ENCODE peak calls at places on chromosomes 2 and 18, in ten cellular contexts. Q is PC-9, E is endothelial cell, Z is GM13977, W is astrocyte of the spinal cord, K is pancreas, R is esophagus squamous epithelium, B is AG09319, C is cardiac fibroblast, J is stomach. U is an unnamed sample.

GRCh38 chr2:240123821-240124650 is 12.1 kb downstream of the COPS9 start:
- DNase-seq in Q (no peak), E (no peak), Z (no peak), W (no peak), K (no peak), R (no peak), B (no peak), C (no peak), J (peak), U (no peak)

GRCh38 chr2:237652181-237652580 is 24.8 kb downstream of the LRRFIP1 start:
- DNase-seq in Q (no peak), E (no peak), Z (no peak), W (no peak), K (no peak), R (no peak), B (no peak), C (no peak), J (no peak), U (no peak)

GRCh38 chr2:191629001-191629453 is 48.9 kb upstream of the NABP1 start:
- DNase-seq in Q (no peak), E (no peak), Z (no peak), W (no peak), K (no peak), R (no peak), B (no peak), C (no peak), J (no peak), U (no peak)

GRCh38 chr2:85735691-85736090 is 18.1 kb upstream of the ATOH8 start:
- DNase-seq in Q (no peak), E (no peak), Z (no peak), W (no peak), K (no peak), R (no peak), B (no peak), C (no peak), J (no peak), U (no peak)

GRCh38 chr2:29166237-29166630 is 51.0 kb downstream of the CLIP4 start:
- DNase-seq in Q (no peak), E (no peak), Z (no peak), W (no peak), K (no peak), R (no peak), B (no peak), C (peak), J (no peak), U (no peak)

GRCh38 chr2:132651115-132652099 is 18.6 kb downstream of the LYPD1 start:
- DNase-seq in Q (no peak), E (peak), Z (no peak), W (peak), K (no peak), R (no peak), B (no peak), C (peak), J (no peak), U (peak)

GRCh38 chr2:66433945-66434678 is 813 bp upstream of the MEIS1 start:
- DNase-seq in Q (peak), E (peak), Z (no peak), W (peak), K (peak), R (no peak), B (peak), C (peak), J (peak), U (peak)

GRCh38 chr18:79818036-79818435 is 20.3 kb downstream of the KCNG2 start:
- DNase-seq in Q (no peak), E (no peak), Z (no peak), W (no peak), K (no peak), R (no peak), B (no peak), C (peak), J (no peak), U (no peak)

GRCh38 chr2:71777946-71778345 is 324.6 kb downstream of the DYSF start:
- DNase-seq in Q (no peak), E (no peak), Z (no peak), W (no peak), K (no peak), R (no peak), B (no peak), C (no peak), J (no peak), U (no peak)

GRCh38 chr2:104848526-104848925 is 5.4 kb upstream of the POU3F3 start:
- DNase-seq in Q (no peak), E (no peak), Z (peak), W (peak), K (no peak), R (no peak), B (no peak), C (no peak), J (no peak), U (peak)

GRCh38 chr2:221205103-221205502 is 367.0 kb downstream of the EPHA4 start:
- DNase-seq in Q (no peak), E (no peak), Z (no peak), W (no peak), K (no peak), R (no peak), B (no peak), C (no peak), J (no peak), U (no peak)

GRCh38 chr2:214126135-214126534 is 284.7 kb upstream of the VWC2L start:
- DNase-seq in Q (no peak), E (no peak), Z (no peak), W (peak), K (no peak), R (no peak), B (no peak), C (peak), J (no peak), U (no peak)

GRCh38 chr2:203396667-203397066 is 68.5 kb downstream of the ABI2 start:
- DNase-seq in Q (no peak), E (no peak), Z (no peak), W (no peak), K (no peak), R (no peak), B (no peak), C (no peak), J (no peak), U (no peak)

GRCh38 chr2:47344890-47345583 is 57.9 kb upstream of the MSH2 start:
- DNase-seq in Q (peak), E (peak), Z (no peak), W (peak), K (peak), R (no peak), B (no peak), C (peak), J (peak), U (no peak)

GRCh38 chr18:77762632-77763031 is 513.0 kb downstream of the GALR1 start:
- DNase-seq in Q (no peak), E (no peak), Z (no peak), W (no peak), K (no peak), R (no peak), B (no peak), C (no peak), J (no peak), U (no peak)

GRCh38 chr2:66461751-66462150 is 26.8 kb downstream of the MEIS1 start:
- DNase-seq in Q (no peak), E (no peak), Z (no peak), W (no peak), K (no peak), R (no peak), B (no peak), C (no peak), J (no peak), U (no peak)

GRCh38 chr2:186852508-186852907 is 3.5 kb upstream of the ZSWIM2 start:
- DNase-seq in Q (no peak), E (no peak), Z (no peak), W (no peak), K (no peak), R (no peak), B (no peak), C (no peak), J (no peak), U (no peak)

GRCh38 chr2:13821255-13821880 is 811.1 kb upstream of the LRATD1 start:
- DNase-seq in Q (no peak), E (no peak), Z (no peak), W (peak), K (no peak), R (no peak), B (no peak), C (peak), J (no peak), U (no peak)

GRCh38 chr2:120647487-120647886 is 88.2 kb upstream of the GLI2 start:
- DNase-seq in Q (peak), E (no peak), Z (no peak), W (peak), K (no peak), R (no peak), B (no peak), C (peak), J (no peak), U (no peak)

GRCh38 chr2:157336137-157336721 is 10.6 kb upstream of the ERMN start:
- DNase-seq in Q (no peak), E (peak), Z (peak), W (peak), K (peak), R (no peak), B (no peak), C (peak), J (peak), U (peak)

GRCh38 chr18:67599277-67599676 is 82.8 kb upstream of the DSEL start:
- DNase-seq in Q (no peak), E (no peak), Z (no peak), W (peak), K (no peak), R (no peak), B (no peak), C (peak), J (no peak), U (no peak)

GRCh38 chr2:18749912-18750526 is 160.7 kb upstream of the NT5C1B start:
- DNase-seq in Q (peak), E (peak), Z (peak), W (peak), K (peak), R (no peak), B (no peak), C (peak), J (peak), U (peak)

GRCh38 chr2:88638743-88639142 is 11.5 kb upstream of the EIF2AK3 start:
- DNase-seq in Q (peak), E (no peak), Z (no peak), W (no peak), K (no peak), R (no peak), B (no peak), C (peak), J (no peak), U (no peak)

GRCh38 chr2:6412533-6413085 is 453.1 kb downstream of the CMPK2 start:
- DNase-seq in Q (no peak), E (no peak), Z (no peak), W (peak), K (no peak), R (no peak), B (no peak), C (no peak), J (no peak), U (no peak)

GRCh38 chr2:189580267-189580661 is 322 bp downstream of the SLC40A1 start:
- DNase-seq in Q (peak), E (peak), Z (peak), W (no peak), K (peak), R (no peak), B (no peak), C (no peak), J (peak), U (no peak)

GRCh38 chr2:230661072-230661957 is 51.3 kb upstream of the CAB39 start:
- DNase-seq in Q (no peak), E (no peak), Z (no peak), W (no peak), K (no peak), R (no peak), B (no peak), C (no peak), J (no peak), U (peak)

GRCh38 chr2:152421521-152422367 is 86.8 kb downstream of the FMNL2 start:
- DNase-seq in Q (peak), E (no peak), Z (no peak), W (peak), K (peak), R (no peak), B (peak), C (peak), J (peak), U (peak)

GRCh38 chr2:128381001-128381938 is 62.6 kb upstream of the HS6ST1 start:
- DNase-seq in Q (no peak), E (no peak), Z (no peak), W (no peak), K (no peak), R (no peak), B (no peak), C (peak), J (peak), U (no peak)

GRCh38 chr18:45402485-45403056 is 212.7 kb upstream of the SLC14A2 start:
- DNase-seq in Q (peak), E (no peak), Z (no peak), W (peak), K (no peak), R (no peak), B (no peak), C (peak), J (no peak), U (no peak)

GRCh38 chr2:109239720-109240119 is 110.7 kb downstream of the SH3RF3 start:
- DNase-seq in Q (peak), E (no peak), Z (no peak), W (peak), K (no peak), R (no peak), B (no peak), C (peak), J (no peak), U (no peak)

GRCh38 chr18:79942786-79943607 is 8.5 kb downstream of the SLC66A2 start:
- DNase-seq in Q (no peak), E (no peak), Z (no peak), W (no peak), K (no peak), R (no peak), B (no peak), C (no peak), J (peak), U (no peak)

GRCh38 chr2:15436195-15436594 is 124.9 kb downstream of the NBAS start:
- DNase-seq in Q (no peak), E (no peak), Z (no peak), W (no peak), K (no peak), R (no peak), B (no peak), C (no peak), J (no peak), U (no peak)

GRCh38 chr2:99960724-99961566 is 181.4 kb downstream of the AFF3 start:
- DNase-seq in Q (no peak), E (no peak), Z (no peak), W (no peak), K (no peak), R (no peak), B (no peak), C (no peak), J (peak), U (no peak)

GRCh38 chr2:121330921-121331320 is 45.9 kb upstream of the TFCP2L1 start:
- DNase-seq in Q (no peak), E (no peak), Z (no peak), W (no peak), K (no peak), R (no peak), B (no peak), C (no peak), J (peak), U (no peak)

GRCh38 chr2:240459401-240460242 is 24.2 kb downstream of the GPC1 start:
- DNase-seq in Q (no peak), E (no peak), Z (no peak), W (no peak), K (no peak), R (no peak), B (no peak), C (no peak), J (no peak), U (no peak)

GRCh38 chr18:21548647-21549046 is 51.9 kb downstream of the ESCO1 start:
- DNase-seq in Q (no peak), E (no peak), Z (no peak), W (no peak), K (no peak), R (no peak), B (no peak), C (no peak), J (no peak), U (no peak)

GRCh38 chr2:27779417-27780055 is 8.0 kb downstream of the MRPL33 start:
- DNase-seq in Q (no peak), E (no peak), Z (no peak), W (no peak), K (no peak), R (no peak), B (no peak), C (peak), J (no peak), U (no peak)

GRCh38 chr2:69577467-69578200 is 65.9 kb downstream of the AAK1 start:
- DNase-seq in Q (no peak), E (no peak), Z (no peak), W (peak), K (no peak), R (no peak), B (no peak), C (no peak), J (no peak), U (no peak)

GRCh38 chr18:32896781-32897547 is 124.1 kb upstream of the KLHL14 start:
- DNase-seq in Q (no peak), E (no peak), Z (no peak), W (no peak), K (no peak), R (no peak), B (no peak), C (no peak), J (no peak), U (no peak)

GRCh38 chr2:138718405-138718804 is 61.8 kb downstream of the NXPH2 start:
- DNase-seq in Q (no peak), E (no peak), Z (no peak), W (no peak), K (no peak), R (no peak), B (no peak), C (no peak), J (no peak), U (peak)

GRCh38 chr2:138712212-138712979 is 67.8 kb downstream of the NXPH2 start:
- DNase-seq in Q (no peak), E (no peak), Z (peak), W (peak), K (no peak), R (no peak), B (no peak), C (peak), J (no peak), U (peak)

GRCh38 chr2:138713509-138713908 is 66.7 kb downstream of the NXPH2 start:
- DNase-seq in Q (no peak), E (no peak), Z (no peak), W (no peak), K (no peak), R (no peak), B (no peak), C (no peak), J (no peak), U (no peak)

GRCh38 chr2:138713069-138713496 is 67.1 kb downstream of the NXPH2 start:
- DNase-seq in Q (no peak), E (no peak), Z (no peak), W (no peak), K (no peak), R (no peak), B (no peak), C (no peak), J (no peak), U (no peak)

DNA sequence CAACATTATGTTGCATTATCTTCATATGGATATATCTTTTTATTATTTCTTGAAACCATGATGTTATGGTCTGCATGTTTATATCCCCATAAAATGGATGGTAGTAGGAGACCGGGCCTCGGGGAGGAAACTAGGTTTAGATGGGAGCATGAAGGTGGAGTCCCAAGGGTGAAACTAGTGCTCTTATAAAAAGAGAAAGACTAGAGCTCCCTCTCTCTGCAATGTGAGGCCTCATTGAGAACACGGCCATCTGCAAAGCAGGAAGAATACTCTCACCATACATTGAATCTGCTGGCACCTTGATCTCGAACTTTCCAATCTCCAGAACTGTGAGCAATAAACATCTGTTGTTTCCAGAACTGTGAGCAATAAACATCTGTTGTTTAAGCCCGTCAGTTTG is 64.0 kb downstream of the NXPH2 start:
- DNase-seq in Q (no peak), E (no peak), Z (peak), W (no peak), K (no peak), R (no peak), B (no peak), C (no peak), J (no peak), U (peak)
- TF ChIP-seq CTCF in Q (no peak), E (no peak), Z (peak), W (no peak), K (no peak), R (no peak), B (no peak), C (no peak), J (no peak), U (peak)

DNA sequence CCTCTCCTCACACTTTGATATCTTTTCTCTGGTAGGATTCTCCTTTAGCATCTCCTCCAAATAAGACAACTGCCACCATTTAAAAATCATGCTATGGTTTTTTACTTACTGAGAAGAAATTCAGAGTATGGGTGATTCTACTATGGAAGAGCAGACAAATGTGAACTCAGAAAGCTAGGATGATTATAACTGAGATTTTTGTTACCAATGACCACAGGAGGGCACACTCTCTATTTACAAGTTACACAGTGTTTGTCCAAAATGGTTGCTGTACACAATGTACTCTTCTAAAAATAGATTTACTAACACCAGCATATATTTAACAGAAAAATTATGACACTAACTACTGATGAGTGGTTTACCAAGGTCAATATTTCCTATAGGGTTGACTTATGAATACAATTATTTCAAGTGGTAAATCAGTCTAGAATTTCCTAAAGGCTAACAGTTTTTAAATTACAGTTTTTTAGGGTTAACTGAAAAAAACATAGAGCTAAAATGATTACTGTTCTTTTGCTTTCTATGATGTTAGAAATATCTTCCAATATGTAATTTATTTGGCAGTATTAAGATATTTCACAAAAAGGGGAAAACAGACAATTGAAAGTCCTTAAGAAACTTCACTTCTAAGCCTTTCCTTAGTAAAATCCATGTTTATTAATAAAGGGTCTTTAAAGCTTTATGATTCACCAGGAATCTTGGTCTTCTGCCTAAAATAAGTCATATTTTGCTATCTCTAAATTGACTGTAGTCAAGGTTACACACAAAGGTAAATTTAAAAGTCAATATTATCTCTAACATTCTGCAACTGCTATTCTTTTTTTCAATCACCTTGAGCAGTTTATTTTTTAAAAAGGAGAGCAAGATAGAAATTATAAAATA is 57.2 kb downstream of the MAP4K3 start:
- DNase-seq in Q (peak), E (peak), Z (peak), W (peak), K (no peak), R (no peak), B (peak), C (peak), J (no peak), U (peak)
- TF ChIP-seq CTCF in Q (peak), E (peak), Z (peak), W (peak), K (no peak), R (peak), B (peak), C (peak), J (peak), U (peak)

GRCh38 chr2:529425-529824 is 147.8 kb downstream of the TMEM18 start:
- DNase-seq in Q (peak), E (no peak), Z (no peak), W (peak), K (no peak), R (no peak), B (no peak), C (peak), J (no peak), U (no peak)
- TF ChIP-seq CTCF in Q (peak), E (peak), Z (no peak), W (peak), K (no peak), R (no peak), B (peak), C (no peak), J (peak), U (peak)

GRCh38 chr2:44086639-44087036 is 82.0 kb upstream of the PPM1B start:
- DNase-seq in Q (no peak), E (no peak), Z (no peak), W (no peak), K (no peak), R (no peak), B (no peak), C (no peak), J (no peak), U (no peak)
- TF ChIP-seq CTCF in Q (no peak), E (no peak), Z (no peak), W (no peak), K (no peak), R (no peak), B (no peak), C (no peak), J (no peak), U (no peak)

DNA sequence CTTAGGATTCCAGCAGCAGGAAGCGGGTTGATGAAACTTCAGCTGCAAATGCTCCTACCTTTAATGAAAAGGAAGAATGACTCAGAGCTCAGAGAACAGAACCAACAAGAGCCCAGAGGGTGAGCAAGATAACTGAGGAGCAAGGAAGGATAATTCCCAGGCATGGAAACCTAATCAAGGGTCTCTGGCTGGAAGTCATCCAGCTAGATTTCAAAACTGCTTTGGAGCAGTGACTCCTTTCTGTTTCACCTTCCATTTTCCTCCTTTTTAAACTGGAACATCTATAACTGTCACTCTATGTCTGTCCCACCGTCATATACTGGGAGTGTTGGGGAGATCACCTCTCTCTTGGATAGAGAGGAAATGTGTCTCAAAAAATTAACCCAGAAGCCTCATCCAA is 148.4 kb upstream of the RAB6C start:
- DNase-seq in Q (no peak), E (no peak), Z (no peak), W (no peak), K (no peak), R (no peak), B (no peak), C (no peak), J (no peak), U (no peak)
- TF ChIP-seq CTCF in Q (no peak), E (no peak), Z (no peak), W (no peak), K (no peak), R (no peak), B (no peak), C (no peak), J (no peak), U (no peak)

GRCh38 chr18:47036298-47036874 is 965 bp upstream of the ELOA2 start:
- DNase-seq in Q (no peak), E (peak), Z (peak), W (peak), K (no peak), R (no peak), B (no peak), C (peak), J (no peak), U (peak)
- TF ChIP-seq CTCF in Q (peak), E (peak), Z (peak), W (peak), K (no peak), R (no peak), B (peak), C (peak), J (no peak), U (peak)